ENCODE peak calls at places on chromosomes 13 and 19, in six cellular contexts. W is H1, T is K562, J is GM12878, U is GM12891, V is HepG2. K is an unnamed sample.

GRCh38 chr13:60174113-60174512 is 10.4 kb upstream of the DIAPH3 start:
- DNase-seq in W (no peak), T (no peak), J (no peak), U (no peak), V (no peak), K (no peak)

GRCh38 chr19:47735131-47735530 is 10.2 kb upstream of the NOP53 start:
- DNase-seq in W (no peak), T (no peak), J (no peak), U (no peak), V (no peak), K (no peak)

GRCh38 chr13:48790996-48791395 is 137.3 kb downstream of the CYSLTR2 start:
- DNase-seq in W (no peak), T (no peak), J (no peak), U (no peak), V (no peak), K (no peak)

GRCh38 chr13:39506559-39507390 is 96.2 kb downstream of the LHFPL6 start:
- DNase-seq in W (no peak), T (no peak), J (no peak), U (no peak), V (no peak), K (no peak)

GRCh38 chr19:4976412-4977298 is 7.7 kb downstream of the KDM4B start:
- DNase-seq in W (no peak), T (peak; percentile 45), J (no peak), U (no peak), V (peak; percentile 53), K (no peak)

GRCh38 chr13:90717451-90717936 is 630.0 kb upstream of the MIR17HG start:
- DNase-seq in W (no peak), T (no peak), J (no peak), U (no peak), V (no peak), K (no peak)

GRCh38 chr13:77599351-77599750 is 63.8 kb downstream of the SCEL start:
- DNase-seq in W (no peak), T (no peak), J (no peak), U (no peak), V (no peak), K (no peak)

GRCh38 chr19:48837586-48838191 is 1.4 kb upstream of the HSD17B14 start:
- DNase-seq in W (no peak), T (no peak), J (no peak), U (no peak), V (no peak), K (no peak)

GRCh38 chr13:47858678-47859050 is 142.4 kb downstream of the SUCLA2 start:
- DNase-seq in W (no peak), T (no peak), J (no peak), U (no peak), V (no peak), K (no peak)

GRCh38 chr13:32009362-32009761 is 22.2 kb upstream of the FRY start:
- DNase-seq in W (no peak), T (no peak), J (no peak), U (no peak), V (peak; percentile 31), K (no peak)

GRCh38 chr19:58279042-58279924 is 528 bp downstream of the ZNF8 start:
- DNase-seq in W (peak; percentile 25), T (peak; percentile 84), J (no peak), U (peak; percentile 34), V (peak; percentile 62), K (peak; percentile 55)

GRCh38 chr13:24864579-24864978 is 100.6 kb downstream of the RNF17 start:
- DNase-seq in W (no peak), T (no peak), J (no peak), U (no peak), V (no peak), K (no peak)

GRCh38 chr19:7605490-7606222 is 10.0 kb downstream of the CAMSAP3 start:
- DNase-seq in W (peak; percentile 65), T (peak; percentile 96), J (peak; percentile 9), U (no peak), V (peak; percentile 57), K (no peak)

GRCh38 chr13:97982286-97982685 is 28.8 kb downstream of the IPO5 start:
- DNase-seq in W (no peak), T (no peak), J (no peak), U (no peak), V (no peak), K (no peak)

GRCh38 chr19:58409010-58409790 is 751 bp downstream of the ZNF584 start:
- DNase-seq in W (no peak), T (no peak), J (no peak), U (no peak), V (no peak), K (no peak)

GRCh38 chr13:42836930-42837329 is 55.5 kb downstream of the FAM216B start:
- DNase-seq in W (peak; percentile 5), T (no peak), J (no peak), U (no peak), V (no peak), K (no peak)

GRCh38 chr13:75787249-75787940 is 151.3 kb downstream of the LMO7 start:
- DNase-seq in W (no peak), T (no peak), J (no peak), U (no peak), V (no peak), K (no peak)

GRCh38 chr13:31119966-31120733 is 41.6 kb downstream of the HSPH1 start:
- DNase-seq in W (no peak), T (no peak), J (no peak), U (no peak), V (no peak), K (no peak)

GRCh38 chr19:23190341-23190740 is 59.9 kb downstream of the ZNF724 start:
- DNase-seq in W (no peak), T (no peak), J (no peak), U (no peak), V (no peak), K (no peak)
- TF ChIP-seq POLR2A in W (no peak), T (no peak), J (no peak), U (no peak), V (no peak), K (no peak)

GRCh38 chr13:95626768-95627167 is 17.7 kb downstream of the DZIP1 start:
- DNase-seq in W (no peak), T (no peak), J (no peak), U (no peak), V (no peak), K (no peak)
- TF ChIP-seq TAF1 in W (no peak), T (no peak), J (no peak), U (no peak), V (no peak), K (no peak)

GRCh38 chr13:55627221-55627620 is 1513.5 kb upstream of the PRR20A start:
- DNase-seq in W (no peak), T (no peak), J (no peak), U (no peak), V (no peak), K (no peak)
- TF ChIP-seq POLR2AphosphoS5 in W (no peak), T (no peak), J (no peak), U (no peak), V (no peak), K (no peak)

GRCh38 chr19:18831524-18832330 is at the start of gene UPF1:
- DNase-seq in W (peak; percentile 70), T (peak; percentile 94), J (no peak), U (peak; percentile 92), V (peak; percentile 82), K (peak; percentile 89)
- TF ChIP-seq POLR2A in W (peak; percentile 81), T (peak; percentile 67), J (peak; percentile 93), U (peak; percentile 75), V (peak; percentile 88), K (peak; percentile 90)

GRCh38 chr13:74026753-74027152 is 107.5 kb downstream of the KLF12 start:
- DNase-seq in W (no peak), T (no peak), J (peak; percentile 71), U (peak; percentile 13), V (no peak), K (peak; percentile 15)
- TF ChIP-seq TAF1 in W (no peak), T (no peak), J (peak; percentile 70), U (no peak), V (no peak), K (peak; percentile 48)

GRCh38 chr19:1066748-1067340 is at the start of gene ARHGAP45:
- DNase-seq in W (no peak), T (peak; percentile 59), J (no peak), U (peak; percentile 79), V (no peak), K (peak; percentile 81)
- TF ChIP-seq POLR2AphosphoS5 in W (no peak), T (no peak), J (no peak), U (no peak), V (no peak), K (peak; percentile 11)

GRCh38 chr19:42279902-42280760 is 11.1 kb downstream of the CIC start:
- DNase-seq in W (no peak), T (peak; percentile 97), J (peak; percentile 74), U (peak; percentile 96), V (peak; percentile 79), K (peak; percentile 99)
- TF ChIP-seq POLR2A in W (no peak), T (peak; percentile 70), J (peak; percentile 65), U (peak; percentile 42), V (peak; percentile 71), K (peak; percentile 40)

K was measured in GM12892.